ENCODE peak calls at places on chromosomes 7 and 10, in five cellular contexts. One of them, this sample, is unnamed.

GRCh38 chr10:5573968-5574641 is 49.3 kb downstream of the CALML3 start:
- DNase-seq in SIG-M5: no peak
- DNase-seq in left cardiac atrium: no peak
- DNase-seq in CD4-positive, CD25-positive, alpha-beta regulatory T cell: no peak
- DNase-seq in stimulated activated CD4-positive, alpha-beta T cell treated with anti-CD3 and anti-CD28 coated beads, Interleukin-2, amount 100 ng/mL, for 48 hours: no peak
- DNase-seq in this sample: no peak

GRCh38 chr7:2637505-2638223 is 5.9 kb downstream of the TTYH3 start:
- DNase-seq in stimulated activated CD4-positive, alpha-beta T cell treated with anti-CD3 and anti-CD28 coated beads, Interleukin-2, amount 100 ng/mL, for 48 hours: no peak
- DNase-seq in CD4-positive, CD25-positive, alpha-beta regulatory T cell: no peak
- DNase-seq in SIG-M5: no peak
- DNase-seq in left cardiac atrium: peak; percentile 69
- DNase-seq in this sample: peak; percentile 65

GRCh38 chr10:97355571-97355975 is 21.0 kb upstream of the FRAT2 start:
- DNase-seq in CD4-positive, CD25-positive, alpha-beta regulatory T cell: peak; percentile 37
- DNase-seq in SIG-M5: no peak
- DNase-seq in stimulated activated CD4-positive, alpha-beta T cell treated with anti-CD3 and anti-CD28 coated beads, Interleukin-2, amount 100 ng/mL, for 48 hours: no peak
- DNase-seq in left cardiac atrium: no peak
- DNase-seq in this sample: peak; percentile 43

GRCh38 chr10:31262672-31263071 is 56.3 kb upstream of the ZEB1 start:
- DNase-seq in CD4-positive, CD25-positive, alpha-beta regulatory T cell: no peak
- DNase-seq in SIG-M5: no peak
- DNase-seq in left cardiac atrium: peak; percentile 23
- DNase-seq in stimulated activated CD4-positive, alpha-beta T cell treated with anti-CD3 and anti-CD28 coated beads, Interleukin-2, amount 100 ng/mL, for 48 hours: no peak
- DNase-seq in this sample: peak; percentile 64

GRCh38 chr10:88270871-88271713 is 312.0 kb downstream of the RNLS start:
- DNase-seq in CD4-positive, CD25-positive, alpha-beta regulatory T cell: peak; percentile 81
- DNase-seq in left cardiac atrium: no peak
- DNase-seq in SIG-M5: no peak
- DNase-seq in stimulated activated CD4-positive, alpha-beta T cell treated with anti-CD3 and anti-CD28 coated beads, Interleukin-2, amount 100 ng/mL, for 48 hours: peak; percentile 47
- DNase-seq in this sample: peak; percentile 9

GRCh38 chr7:3911685-3912084 is 610.6 kb downstream of the SDK1 start:
- DNase-seq in SIG-M5: no peak
- DNase-seq in stimulated activated CD4-positive, alpha-beta T cell treated with anti-CD3 and anti-CD28 coated beads, Interleukin-2, amount 100 ng/mL, for 48 hours: no peak
- DNase-seq in left cardiac atrium: no peak
- DNase-seq in CD4-positive, CD25-positive, alpha-beta regulatory T cell: no peak
- DNase-seq in this sample: no peak

GRCh38 chr10:59283456-59284082 is 78.8 kb downstream of the FAM13C start:
- DNase-seq in CD4-positive, CD25-positive, alpha-beta regulatory T cell: no peak
- DNase-seq in left cardiac atrium: no peak
- DNase-seq in stimulated activated CD4-positive, alpha-beta T cell treated with anti-CD3 and anti-CD28 coated beads, Interleukin-2, amount 100 ng/mL, for 48 hours: no peak
- DNase-seq in SIG-M5: no peak
- DNase-seq in this sample: no peak

GRCh38 chr10:53606951-53607350 is 834.4 kb upstream of the MBL2 start:
- DNase-seq in SIG-M5: no peak
- DNase-seq in CD4-positive, CD25-positive, alpha-beta regulatory T cell: no peak
- DNase-seq in left cardiac atrium: no peak
- DNase-seq in stimulated activated CD4-positive, alpha-beta T cell treated with anti-CD3 and anti-CD28 coated beads, Interleukin-2, amount 100 ng/mL, for 48 hours: no peak
- DNase-seq in this sample: no peak

GRCh38 chr7:30755384-30756154 is 3.6 kb downstream of the INMT start:
- DNase-seq in SIG-M5: no peak
- DNase-seq in CD4-positive, CD25-positive, alpha-beta regulatory T cell: no peak
- DNase-seq in stimulated activated CD4-positive, alpha-beta T cell treated with anti-CD3 and anti-CD28 coated beads, Interleukin-2, amount 100 ng/mL, for 48 hours: no peak
- DNase-seq in left cardiac atrium: peak; percentile 82
- DNase-seq in this sample: peak; percentile 84

GRCh38 chr7:78953726-78954363 is 499.6 kb downstream of the MAGI2 start:
- DNase-seq in stimulated activated CD4-positive, alpha-beta T cell treated with anti-CD3 and anti-CD28 coated beads, Interleukin-2, amount 100 ng/mL, for 48 hours: no peak
- DNase-seq in CD4-positive, CD25-positive, alpha-beta regulatory T cell: no peak
- DNase-seq in SIG-M5: no peak
- DNase-seq in left cardiac atrium: no peak
- DNase-seq in this sample: no peak

GRCh38 chr10:100662067-100662466 is 83.3 kb upstream of the PAX2 start:
- DNase-seq in left cardiac atrium: no peak
- DNase-seq in SIG-M5: no peak
- DNase-seq in CD4-positive, CD25-positive, alpha-beta regulatory T cell: no peak
- DNase-seq in stimulated activated CD4-positive, alpha-beta T cell treated with anti-CD3 and anti-CD28 coated beads, Interleukin-2, amount 100 ng/mL, for 48 hours: no peak
- DNase-seq in this sample: no peak

GRCh38 chr10:100730739-100731602 is 14.4 kb upstream of the PAX2 start:
- DNase-seq in SIG-M5: no peak
- DNase-seq in left cardiac atrium: no peak
- DNase-seq in stimulated activated CD4-positive, alpha-beta T cell treated with anti-CD3 and anti-CD28 coated beads, Interleukin-2, amount 100 ng/mL, for 48 hours: no peak
- DNase-seq in CD4-positive, CD25-positive, alpha-beta regulatory T cell: peak; percentile 69
- DNase-seq in this sample: no peak

GRCh38 chr7:95636140-95636539 is 39.8 kb upstream of the PDK4 start:
- DNase-seq in CD4-positive, CD25-positive, alpha-beta regulatory T cell: peak; percentile 1
- DNase-seq in stimulated activated CD4-positive, alpha-beta T cell treated with anti-CD3 and anti-CD28 coated beads, Interleukin-2, amount 100 ng/mL, for 48 hours: no peak
- DNase-seq in SIG-M5: no peak
- DNase-seq in left cardiac atrium: no peak
- DNase-seq in this sample: no peak

GRCh38 chr7:4849390-4849789 is 12.4 kb downstream of the PAPOLB start:
- DNase-seq in SIG-M5: no peak
- DNase-seq in stimulated activated CD4-positive, alpha-beta T cell treated with anti-CD3 and anti-CD28 coated beads, Interleukin-2, amount 100 ng/mL, for 48 hours: no peak
- DNase-seq in left cardiac atrium: no peak
- DNase-seq in CD4-positive, CD25-positive, alpha-beta regulatory T cell: peak; percentile 37
- DNase-seq in this sample: no peak